ENCODE peak calls at places on chromosomes 1 and 21, in five cellular contexts. A is activated naive CD4-positive, alpha-beta T cell; C is GM23248; S is cerebellum; E is pons. W is an unnamed sample.

GRCh38 chr21:43916691-43917514 is 51.9 kb downstream of the AGPAT3 start:
- DNase-seq in E (no peak), C (peak; percentile 54), S (no peak), A (peak; percentile 62), W (no peak)

GRCh38 chr1:116732726-116733125 is 21.5 kb upstream of the CD2 start:
- DNase-seq in E (no peak), A (no peak), C (no peak), S (no peak), W (no peak)

GRCh38 chr21:36910581-36911307 is 55.7 kb downstream of the HLCS start:
- DNase-seq in C (peak; percentile 17), A (no peak), E (no peak), S (no peak), W (no peak)

GRCh38 chr21:35430260-35430659 is 381.2 kb upstream of the RUNX1 start:
- DNase-seq in C (no peak), A (no peak), S (no peak), E (no peak), W (no peak)

GRCh38 chr1:151990856-151991198 is 2.8 kb downstream of the S100A10 start:
- DNase-seq in E (peak; percentile 47), S (no peak), C (peak; percentile 76), A (no peak), W (no peak)

GRCh38 chr21:27802816-27803475 is 836.1 kb upstream of the ADAMTS5 start:
- DNase-seq in C (peak; percentile 64), S (no peak), E (peak; percentile 92), A (no peak), W (no peak)

GRCh38 chr1:16015960-16016901 is 1.6 kb downstream of the HSPB7 start:
- DNase-seq in S (peak; percentile 28), A (no peak), C (peak; percentile 46), E (no peak), W (peak; percentile 17)

GRCh38 chr21:42144221-42144620 is 73.1 kb downstream of the UMODL1 start:
- DNase-seq in A (no peak), S (no peak), C (no peak), E (no peak), W (no peak)

GRCh38 chr1:36306902-36307456 is 811 bp downstream of the SH3D21 start:
- DNase-seq in C (peak; percentile 97), A (peak; percentile 91), E (peak; percentile 81), S (peak; percentile 99), W (peak; percentile 77)

GRCh38 chr1:53069265-53069662 is 7.3 kb downstream of the PODN start:
- DNase-seq in C (no peak), S (no peak), E (no peak), A (no peak), W (no peak)

GRCh38 chr1:229131243-229132105 is 139.4 kb upstream of the RAB4A start:
- DNase-seq in E (peak; percentile 82), C (no peak), S (no peak), A (no peak), W (peak; percentile 11)

GRCh38 chr1:24714859-24715520 is 30.3 kb upstream of the CLIC4 start:
- DNase-seq in E (peak; percentile 98), S (no peak), A (no peak), C (peak; percentile 96), W (peak; percentile 90)